ENCODE peak calls at places on chromosomes 16 and 17, in nine cellular contexts. Z is HCT116, H is sigmoid colon, M is breast epithelium, J is H1, G is GM12891, P is spleen, C is GM23338, Y is transverse colon. V is an unnamed sample.

GRCh38 chr16:66667944-66668343 is 28.6 kb downstream of the CMTM4 start:
- DNase-seq in Z (no peak), H (no peak), M (no peak), J (no peak), G (no peak), P (no peak), C (no peak), Y (no peak), V (no peak)

GRCh38 chr16:48384982-48385271 is 286 bp downstream of the SIAH1 start:
- DNase-seq in Z (no peak), H (no peak), M (no peak), J (no peak), G (peak; percentile 56), P (no peak), C (peak; percentile 54), Y (no peak), V (no peak)

GRCh38 chr16:29719063-29719462 is 26.7 kb downstream of the C16orf54 start:
- DNase-seq in Z (no peak), H (no peak), M (no peak), J (no peak), G (no peak), P (no peak), C (peak; percentile 24), Y (no peak), V (no peak)

GRCh38 chr16:57113042-57113453 is 20.7 kb downstream of the CPNE2 start:
- DNase-seq in Z (no peak), H (no peak), M (no peak), J (no peak), G (no peak), P (no peak), C (no peak), Y (no peak), V (no peak)

GRCh38 chr16:67146523-67147357 is 4.1 kb downstream of the B3GNT9 start:
- DNase-seq in Z (no peak), H (no peak), M (peak; percentile 17), J (no peak), G (no peak), P (peak; percentile 19), C (no peak), Y (no peak), V (no peak)

GRCh38 chr16:53053967-53054669 is 673 bp upstream of the CHD9 start:
- DNase-seq in Z (no peak), H (peak; percentile 84), M (no peak), J (no peak), G (no peak), P (no peak), C (no peak), Y (peak; percentile 52), V (peak; percentile 46)

GRCh38 chr17:78675316-78675616 is 98.1 kb upstream of the DNAH17 start:
- DNase-seq in Z (no peak), H (no peak), M (no peak), J (no peak), G (no peak), P (peak; percentile 62), C (no peak), Y (no peak), V (no peak)

GRCh38 chr16:83513006-83513755 is 294.6 kb upstream of the HSBP1 start:
- DNase-seq in Z (no peak), H (no peak), M (no peak), J (no peak), G (no peak), P (no peak), C (no peak), Y (no peak), V (no peak)

GRCh38 chr17:68292689-68293040 is 1.4 kb downstream of the ARSG start:
- DNase-seq in Z (no peak), H (no peak), M (no peak), J (no peak), G (no peak), P (no peak), C (no peak), Y (no peak), V (no peak)

GRCh38 chr17:75891022-75891604 is 5.6 kb downstream of the TRIM65 start:
- DNase-seq in Z (no peak), H (peak; percentile 59), M (no peak), J (no peak), G (no peak), P (peak; percentile 72), C (no peak), Y (no peak), V (no peak)

GRCh38 chr16:3363793-3364192 is 8.1 kb downstream of the OR2C1 start:
- DNase-seq in Z (peak; percentile 22), H (no peak), M (no peak), J (no peak), G (no peak), P (no peak), C (peak; percentile 5), Y (no peak), V (no peak)

GRCh38 chr17:29616300-29617048 is 6.2 kb downstream of the CORO6 start:
- DNase-seq in Z (no peak), H (no peak), M (no peak), J (no peak), G (no peak), P (no peak), C (peak; percentile 36), Y (no peak), V (no peak)

GRCh38 chr17:29619251-29619650 is 3.5 kb downstream of the CORO6 start:
- DNase-seq in Z (no peak), H (peak; percentile 61), M (no peak), J (no peak), G (no peak), P (no peak), C (peak; percentile 66), Y (no peak), V (no peak)

GRCh38 chr17:29618272-29619065 is 4.2 kb downstream of the CORO6 start:
- DNase-seq in Z (no peak), H (peak; percentile 63), M (no peak), J (no peak), G (no peak), P (no peak), C (peak; percentile 72), Y (no peak), V (no peak)

GRCh38 chr17:29617125-29617480 is 5.6 kb downstream of the CORO6 start:
- DNase-seq in Z (peak; percentile 67), H (peak; percentile 89), M (peak; percentile 66), J (peak; percentile 91), G (peak; percentile 86), P (peak; percentile 97), C (peak; percentile 95), Y (peak; percentile 90), V (peak; percentile 63)

GRCh38 chr17:29617481-29618271 is 5.0 kb downstream of the CORO6 start:
- DNase-seq in Z (peak; percentile 50), H (peak; percentile 86), M (no peak), J (peak; percentile 92), G (peak; percentile 77), P (peak; percentile 99), C (peak; percentile 86), Y (peak; percentile 89), V (peak; percentile 64)
- TF ChIP-seq POLR2AphosphoS5 in Z (peak; percentile 45), H (no peak), M (no peak), J (peak; percentile 37), G (no peak), P (peak; percentile 71), C (peak; percentile 25), Y (peak; percentile 8), V (no peak)

GRCh38 chr17:63279498-63280230 is 166.4 kb downstream of the CYB561 start:
- DNase-seq in Z (no peak), H (no peak), M (no peak), J (no peak), G (no peak), P (no peak), C (no peak), Y (no peak), V (no peak)
- TF ChIP-seq POLR2AphosphoS5 in Z (no peak), H (no peak), M (no peak), J (no peak), G (no peak), P (no peak), C (no peak), Y (no peak), V (no peak)

GRCh38 chr17:29045734-29046133 is 2.8 kb downstream of the PIPOX start:
- DNase-seq in Z (no peak), H (no peak), M (no peak), J (no peak), G (no peak), P (no peak), C (no peak), Y (no peak), V (no peak)
- TF ChIP-seq POLR2AphosphoS5 in Z (no peak), H (no peak), M (no peak), J (no peak), G (no peak), P (no peak), C (no peak), Y (no peak), V (no peak)

GRCh38 chr17:42421479-42422332 is 1.4 kb downstream of the CAVIN1 start:
- DNase-seq in Z (no peak), H (peak; percentile 82), M (peak; percentile 51), J (no peak), G (no peak), P (peak; percentile 78), C (peak; percentile 55), Y (no peak), V (no peak)
- TF ChIP-seq POLR2AphosphoS5 in Z (no peak), H (peak; percentile 32), M (no peak), J (no peak), G (no peak), P (no peak), C (no peak), Y (peak; percentile 4), V (no peak)

GRCh38 chr17:56699186-56699895 is 105.8 kb downstream of the NOG start:
- DNase-seq in Z (peak; percentile 98), H (peak; percentile 80), M (peak; percentile 82), J (peak; percentile 61), G (no peak), P (no peak), C (peak; percentile 80), Y (peak; percentile 39), V (peak; percentile 39)
- TF ChIP-seq POLR2AphosphoS5 in Z (peak; percentile 71), H (peak; percentile 52), M (no peak), J (no peak), G (no peak), P (no peak), C (no peak), Y (peak; percentile 11), V (no peak)

DNA sequence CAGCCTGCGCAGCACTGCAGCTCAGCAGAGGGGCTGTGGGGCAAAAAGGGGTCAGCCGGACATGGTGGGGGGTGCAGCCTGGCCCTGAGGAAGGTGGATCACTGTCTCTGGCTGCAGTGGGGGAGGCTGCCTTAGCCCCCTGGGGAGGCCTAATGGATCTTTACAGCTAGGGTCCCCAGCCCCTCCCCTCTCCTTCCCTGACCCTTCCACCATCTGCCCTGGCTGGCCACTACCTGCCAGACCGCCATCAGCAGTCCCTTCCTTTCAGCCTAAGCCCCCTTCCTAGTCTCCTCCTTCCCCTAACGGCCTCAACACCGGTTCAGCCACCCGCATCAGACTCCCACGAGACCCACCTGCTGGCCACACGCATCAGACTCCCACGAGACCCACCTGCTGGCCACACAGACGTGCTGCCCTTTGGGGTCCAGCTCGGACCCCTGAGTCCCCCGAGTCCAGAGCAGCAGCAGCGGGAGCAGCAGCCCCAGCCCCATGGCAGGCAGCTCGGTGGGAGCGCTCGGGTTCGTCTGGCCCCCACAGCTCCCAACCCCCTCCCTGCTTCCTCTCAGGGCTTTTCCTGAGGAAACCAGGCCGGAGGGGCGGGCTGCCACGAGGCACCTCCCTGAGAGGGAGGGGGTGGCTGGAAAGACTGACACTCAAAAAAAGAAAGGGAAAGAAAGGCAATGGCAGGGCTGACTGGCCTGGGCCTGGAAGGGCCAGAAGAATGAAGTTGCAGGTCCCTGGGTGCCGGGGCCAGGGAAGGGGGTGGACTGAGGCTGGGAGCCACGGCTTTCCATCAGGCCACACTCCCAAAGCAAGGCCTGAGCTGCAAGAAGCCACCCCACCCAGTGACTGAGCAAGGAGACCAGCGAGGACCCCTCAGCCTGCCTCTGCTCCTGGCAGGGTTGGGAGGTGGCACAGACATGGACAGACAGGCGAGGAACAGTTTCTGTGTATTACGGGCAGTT is at the start of gene SCARF1:
- DNase-seq in Z (no peak), H (peak; percentile 79), M (no peak), J (no peak), G (no peak), P (peak; percentile 89), C (no peak), Y (no peak), V (no peak)
- TF ChIP-seq POLR2AphosphoS5 in Z (no peak), H (peak; percentile 57), M (no peak), J (no peak), G (no peak), P (peak; percentile 91), C (no peak), Y (no peak), V (peak; percentile 38)

V was measured in prostate gland.